ENCODE peak calls at places on chromosomes 2 and 18, in seven cellular contexts. F is IMR-90, K is neuronal stem cell, T is H9, M is mesenchymal stem cell, L is trophoblast cell, D is H1. S is an unnamed sample.
A peak's percentile ranks its signal among the peaks of the same experiment; 100 is the strongest.

GRCh38 chr2:73418343-73418742 is 32.7 kb downstream of the ALMS1 start:
- DNase-seq in D (no peak), M (peak; percentile 39), T (no peak), L (peak; percentile 37), K (no peak), F (peak; percentile 91), S (no peak)

GRCh38 chr2:11764359-11764758 is 17.9 kb downstream of the LPIN1 start:
- DNase-seq in M (no peak), K (no peak), L (peak; percentile 46), F (no peak), D (no peak), T (no peak), S (no peak)

GRCh38 chr18:76208632-76209308 is 286.3 kb downstream of the ZNF516 start:
- DNase-seq in T (no peak), F (no peak), D (no peak), L (no peak), K (no peak), M (no peak), S (peak; percentile 3)

GRCh38 chr2:139209586-139209985 is 429.4 kb upstream of the NXPH2 start:
- DNase-seq in M (no peak), D (no peak), L (no peak), F (no peak), K (no peak), T (no peak), S (no peak)

GRCh38 chr2:166671831-166672230 is 177.8 kb upstream of the SCN7A start:
- DNase-seq in F (peak; percentile 11), M (no peak), D (no peak), T (no peak), L (no peak), K (no peak), S (no peak)

GRCh38 chr2:152942940-152943440 is 224.6 kb downstream of the ARL6IP6 start:
- DNase-seq in M (no peak), F (no peak), L (no peak), K (no peak), D (no peak), T (no peak), S (no peak)

GRCh38 chr2:33502025-33502424 is 25.6 kb downstream of the RASGRP3 start:
- DNase-seq in K (no peak), M (no peak), T (no peak), L (no peak), F (no peak), D (no peak), S (no peak)

GRCh38 chr2:158967731-158968395 is 577 bp upstream of the TANC1 start:
- DNase-seq in T (peak; percentile 61), D (peak; percentile 71), L (peak; percentile 59), K (peak; percentile 58), M (peak; percentile 86), F (peak; percentile 66), S (peak; percentile 79)

GRCh38 chr2:119316066-119316465 is 50.6 kb downstream of the C2orf76 start:
- DNase-seq in L (peak; percentile 63), K (no peak), D (no peak), F (no peak), M (no peak), T (no peak), S (no peak)

GRCh38 chr2:26705126-26705525 is 12.6 kb downstream of the KCNK3 start:
- DNase-seq in F (no peak), L (no peak), K (no peak), T (no peak), D (no peak), M (no peak), S (no peak)

GRCh38 chr2:12057436-12058166 is 311.2 kb downstream of the LPIN1 start:
- DNase-seq in M (peak; percentile 55), L (no peak), F (no peak), D (no peak), T (peak; percentile 33), K (no peak), S (no peak)

GRCh38 chr2:46297546-46298271 is 502 bp downstream of the EPAS1 start:
- DNase-seq in D (peak; percentile 81), M (peak; percentile 38), T (peak; percentile 72), L (peak; percentile 79), K (peak; percentile 44), F (no peak), S (peak; percentile 62)

GRCh38 chr18:21650301-21650700 is 38.2 kb downstream of the SNRPD1 start:
- DNase-seq in F (no peak), T (no peak), M (no peak), D (no peak), L (no peak), K (no peak), S (no peak)

GRCh38 chr2:239146741-239147181 is 254.1 kb downstream of the HDAC4 start:
- DNase-seq in L (no peak), T (no peak), D (no peak), F (no peak), M (no peak), K (no peak), S (no peak)

GRCh38 chr2:18763338-18763737 is 174.0 kb upstream of the NT5C1B start:
- DNase-seq in D (no peak), L (no peak), F (peak; percentile 50), T (no peak), K (no peak), M (peak; percentile 27), S (no peak)

GRCh38 chr2:43676322-43677050 is at the start of gene C1GALT1C1L:
- DNase-seq in D (no peak), M (peak; percentile 13), T (no peak), L (peak; percentile 84), F (peak; percentile 66), K (no peak), S (no peak)

GRCh38 chr2:98334439-98335078 is 11.7 kb upstream of the CNGA3 start:
- DNase-seq in T (peak; percentile 46), L (no peak), M (peak; percentile 63), D (no peak), K (no peak), F (peak; percentile 91), S (peak; percentile 65)

GRCh38 chr2:109690822-109691541 is 76.8 kb downstream of the SOWAHC start:
- DNase-seq in K (no peak), D (no peak), M (peak; percentile 36), T (no peak), F (peak; percentile 22), L (peak; percentile 79), S (no peak)

GRCh38 chr2:131026914-131027313 is 66.3 kb downstream of the FAM168B start:
- DNase-seq in L (no peak), T (no peak), D (no peak), M (no peak), F (no peak), K (no peak), S (no peak)

GRCh38 chr2:111919362-111919761 is 21.0 kb downstream of the MERTK start:
- DNase-seq in T (no peak), F (no peak), D (no peak), K (no peak), L (no peak), M (no peak), S (peak; percentile 58)

GRCh38 chr18:29164020-29164706 is 987.2 kb upstream of the CDH2 start:
- DNase-seq in F (peak; percentile 96), M (peak; percentile 97), T (no peak), L (peak; percentile 78), K (no peak), D (no peak), S (peak; percentile 79)

GRCh38 chr2:15158117-15158516 is 403.0 kb downstream of the NBAS start:
- DNase-seq in K (peak; percentile 76), M (no peak), D (peak; percentile 57), T (peak; percentile 55), F (no peak), L (no peak), S (peak; percentile 51)

GRCh38 chr2:172168917-172169346 is 66.2 kb upstream of the DLX2 start:
- DNase-seq in D (no peak), T (no peak), M (peak; percentile 47), F (peak; percentile 75), K (no peak), L (peak; percentile 8), S (no peak)

GRCh38 chr18:77114564-77115391 is 17.8 kb downstream of the MBP start:
- DNase-seq in L (peak; percentile 93), T (no peak), M (peak; percentile 90), K (no peak), F (peak; percentile 94), D (peak; percentile 43), S (peak; percentile 75)

GRCh38 chr2:240947607-240948006 is 41.5 kb downstream of the CROCC2 start:
- DNase-seq in K (no peak), D (peak; percentile 37), F (no peak), L (no peak), T (no peak), M (no peak), S (no peak)

GRCh38 chr2:171505374-171505773 is 16.9 kb upstream of the CYBRD1 start:
- DNase-seq in M (no peak), F (peak; percentile 31), K (no peak), D (no peak), T (no peak), L (no peak), S (no peak)

DNA sequence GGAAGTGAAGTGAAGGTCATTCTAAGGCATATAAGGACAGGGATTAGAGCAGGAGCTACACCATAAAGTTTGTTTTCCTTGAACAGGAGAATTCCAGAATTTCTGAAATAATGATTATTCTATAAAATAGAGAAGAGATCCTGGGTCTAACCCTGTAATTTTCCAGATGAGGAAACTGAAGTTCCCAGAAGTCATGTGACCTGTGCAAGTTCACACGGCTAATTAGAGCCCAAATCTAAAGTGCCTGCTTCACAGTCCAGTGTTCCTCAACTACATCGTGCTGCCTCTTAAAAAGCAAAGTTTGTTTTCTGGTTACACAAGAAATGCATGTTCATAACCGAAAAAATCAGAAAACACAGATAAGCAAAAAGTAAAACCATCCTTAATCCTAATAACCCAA is 34.9 kb downstream of the PLB1 start:
- DNase-seq in K (no peak), L (no peak), M (no peak), T (no peak), D (no peak), F (no peak), S (no peak)
- H3K18ac ChIP-seq in K (no peak overlapping the region), L (no peak overlapping the region), M (no peak overlapping the region), T (no peak overlapping the region), D (no peak overlapping the region), F (no peak overlapping the region), S (no peak overlapping the region)

GRCh38 chr2:183215917-183216316 is 91.7 kb downstream of the NUP35 start:
- DNase-seq in D (no peak), T (no peak), K (no peak), F (no peak), L (no peak), M (no peak), S (no peak)

GRCh38 chr2:183209395-183210028 is 85.3 kb downstream of the NUP35 start:
- DNase-seq in M (no peak), F (no peak), T (no peak), D (no peak), L (no peak), K (no peak), S (peak; percentile 63)

GRCh38 chr2:183219853-183220252 is 95.6 kb downstream of the NUP35 start:
- DNase-seq in M (no peak), F (peak; percentile 24), D (no peak), K (no peak), L (peak; percentile 55), T (no peak), S (no peak)

GRCh38 chr2:183214680-183215079 is 90.4 kb downstream of the NUP35 start:
- DNase-seq in M (no peak), F (no peak), T (no peak), D (no peak), L (no peak), K (no peak), S (no peak)
- H3K23ac ChIP-seq in M (no peak overlapping the region), F (no peak overlapping the region), T (no peak overlapping the region), D (no peak overlapping the region), L (no peak overlapping the region), K (no peak overlapping the region), S (no peak overlapping the region)

GRCh38 chr18:12890964-12891363 is 6.9 kb upstream of the PTPN2 start:
- DNase-seq in D (no peak), L (no peak), M (no peak), T (no peak), K (no peak), F (no peak), S (no peak)
- H3K4me2 ChIP-seq in D (no peak overlapping the region), L (no peak overlapping the region), M (no peak overlapping the region), T (no peak overlapping the region), K (no peak overlapping the region), F (no peak overlapping the region), S (no peak overlapping the region)

GRCh38 chr2:69843993-69844392 is 14.5 kb downstream of the GMCL1 start:
- DNase-seq in L (peak; percentile 36), M (no peak), K (no peak), D (no peak), F (no peak), T (no peak), S (no peak)
- H3K18ac ChIP-seq in L (no peak overlapping the region), M (no peak overlapping the region), K (no peak overlapping the region), D (no peak overlapping the region), F (no peak overlapping the region), T (no peak overlapping the region), S (no peak overlapping the region)